ENCODE peak calls at places on chromosome 5, in four cellular contexts. S, D, K and A are unnamed samples.

GRCh38 chr5:169970911-169971436 is 9.3 kb downstream of the INSYN2B start:
- DNase-seq in S (no peak), D (no peak), K (no peak), A (no peak)

GRCh38 chr5:111930905-111931461 is 174.0 kb upstream of the NREP start:
- DNase-seq in S (no peak), D (no peak), K (no peak), A (no peak)

GRCh38 chr5:59746261-59746765 is 147.2 kb downstream of the PDE4D start:
- DNase-seq in S (no peak), D (no peak), K (no peak), A (no peak)

GRCh38 chr5:93894471-93895354 is 153.3 kb upstream of the POU5F2 start:
- DNase-seq in S (no peak), D (no peak), K (no peak), A (no peak)

GRCh38 chr5:42645138-42645537 is 111.5 kb upstream of the CCDC152 start:
- DNase-seq in S (no peak), D (no peak), K (no peak), A (no peak)

GRCh38 chr5:95406426-95407093 is 15.4 kb downstream of the FAM81B start:
- DNase-seq in S (no peak), D (no peak), K (no peak), A (no peak)

GRCh38 chr5:142320851-142321560 is 3.8 kb downstream of the SPRY4 start:
- DNase-seq in S (no peak), D (no peak), K (no peak), A (no peak)

GRCh38 chr5:181052928-181053759 is 13.1 kb downstream of the BTNL9 start:
- DNase-seq in S (no peak), D (no peak), K (peak), A (no peak)

GRCh38 chr5:97049175-97049574 is 93.2 kb downstream of the LIX1 start:
- DNase-seq in S (no peak), D (no peak), K (no peak), A (no peak)

GRCh38 chr5:60487885-60488425 is 212.0 kb downstream of the DEPDC1B start:
- DNase-seq in S (no peak), D (no peak), K (no peak), A (no peak)

GRCh38 chr5:156896545-156896944 is 46.5 kb downstream of the PPP1R2B start:
- DNase-seq in S (no peak), D (no peak), K (no peak), A (no peak)

GRCh38 chr5:5209101-5209500 is 69.0 kb downstream of the ADAMTS16 start:
- DNase-seq in S (no peak), D (no peak), K (no peak), A (no peak)

GRCh38 chr5:139660916-139661814 is 13.0 kb downstream of the CXXC5 start:
- DNase-seq in S (peak), D (no peak), K (no peak), A (no peak)

GRCh38 chr5:143057580-143057999 is 287.4 kb downstream of the ARHGAP26 start:
- DNase-seq in S (no peak), D (no peak), K (no peak), A (no peak)

GRCh38 chr5:154236011-154236410 is 45.5 kb downstream of the GALNT10 start:
- DNase-seq in S (no peak), D (no peak), K (no peak), A (no peak)

GRCh38 chr5:179239256-179240135 is 105.8 kb downstream of the ADAMTS2 start:
- DNase-seq in S (no peak), D (no peak), K (no peak), A (no peak)

GRCh38 chr5:154143121-154143725 is 47.3 kb upstream of the GALNT10 start:
- DNase-seq in S (no peak), D (no peak), K (no peak), A (no peak)

GRCh38 chr5:66994790-66995189 is 201.8 kb downstream of the CD180 start:
- DNase-seq in S (no peak), D (no peak), K (no peak), A (no peak)